ENCODE peak calls at places on chromosomes 1 and 21, in five cellular contexts. B is T follicular helper cell, P is EH, C is iPS DF 19.7, A is lower lobe of right lung. Y is an unnamed sample.

GRCh38 chr1:84428220-84428619 is 29.9 kb downstream of the DNASE2B start:
- DNase-seq in B (no peak), P (no peak), C (no peak), A (no peak), Y (no peak)

GRCh38 chr1:245873068-245873467 is 634.0 kb downstream of the SMYD3 start:
- DNase-seq in B (no peak), P (peak), C (no peak), A (no peak), Y (no peak)

GRCh38 chr1:159879977-159880376 is 17.5 kb upstream of the VSIG8 start:
- DNase-seq in B (no peak), P (peak), C (no peak), A (no peak), Y (peak)

GRCh38 chr21:23471877-23472276 is 2135.4 kb downstream of the MRPL39 start:
- DNase-seq in B (no peak), P (no peak), C (no peak), A (no peak), Y (no peak)

GRCh38 chr1:20344738-20345137 is 54.1 kb downstream of the VWA5B1 start:
- DNase-seq in B (no peak), P (no peak), C (no peak), A (no peak), Y (no peak)

GRCh38 chr1:162857850-162858249 is 3.1 kb downstream of the CCDC190 start:
- DNase-seq in B (no peak), P (peak), C (no peak), A (no peak), Y (peak)

GRCh38 chr1:160711528-160712311 is at the start of gene CD48:
- DNase-seq in B (peak), P (no peak), C (no peak), A (no peak), Y (no peak)

GRCh38 chr1:219784660-219785391 is 143.5 kb downstream of the SLC30A10 start:
- DNase-seq in B (no peak), P (peak), C (no peak), A (no peak), Y (no peak)

GRCh38 chr1:4749406-4749805 is 95.0 kb downstream of the AJAP1 start:
- DNase-seq in B (no peak), P (no peak), C (no peak), A (no peak), Y (no peak)

GRCh38 chr1:185656663-185657062 is 77.5 kb upstream of the HMCN1 start:
- DNase-seq in B (no peak), P (no peak), C (no peak), A (no peak), Y (no peak)

GRCh38 chr1:54582566-54583306 is 34.7 kb downstream of the ACOT11 start:
- DNase-seq in B (no peak), P (no peak), C (no peak), A (no peak), Y (no peak)

GRCh38 chr1:205921559-205921887 is 21.7 kb downstream of the SLC26A9 start:
- DNase-seq in B (no peak), P (no peak), C (no peak), A (no peak), Y (no peak)

GRCh38 chr1:55211456-55211855 is 3.7 kb downstream of the USP24 start:
- DNase-seq in B (no peak), P (no peak), C (no peak), A (no peak), Y (no peak)

GRCh38 chr1:12078938-12079861 is 16.1 kb downstream of the TNFRSF8 start:
- DNase-seq in B (peak), P (peak), C (no peak), A (no peak), Y (peak)